ENCODE peak calls at places on chromosome 13, in four cellular contexts. One of them, this sample, is unnamed.

GRCh38 chr13:101649490-101650126 is 197.1 kb downstream of the ITGBL1 start:
- DNase-seq in GM12865: no peak
- DNase-seq in cardiac fibroblast: peak
- DNase-seq in coronary artery: no peak
- DNase-seq in this sample: no peak

GRCh38 chr13:38417727-38418126 is 68.1 kb downstream of the UFM1 start:
- DNase-seq in GM12865: peak
- DNase-seq in cardiac fibroblast: peak
- DNase-seq in coronary artery: no peak
- DNase-seq in this sample: no peak

GRCh38 chr13:37127706-37128241 is 22.3 kb upstream of the CSNK1A1L start:
- DNase-seq in GM12865: no peak
- DNase-seq in cardiac fibroblast: peak
- DNase-seq in coronary artery: no peak
- DNase-seq in this sample: no peak

GRCh38 chr13:32901994-32902780 is 114.0 kb upstream of the KL start:
- DNase-seq in GM12865: no peak
- DNase-seq in cardiac fibroblast: peak
- DNase-seq in coronary artery: no peak
- DNase-seq in this sample: no peak

GRCh38 chr13:113034451-113035208 is 65.6 kb downstream of the MCF2L start:
- DNase-seq in GM12865: no peak
- DNase-seq in cardiac fibroblast: peak
- DNase-seq in coronary artery: no peak
- DNase-seq in this sample: peak

GRCh38 chr13:90233933-90234672 is 1113.4 kb upstream of the MIR17HG start:
- DNase-seq in GM12865: no peak
- DNase-seq in cardiac fibroblast: no peak
- DNase-seq in coronary artery: no peak
- DNase-seq in this sample: no peak

GRCh38 chr13:28613562-28613961 is 45.4 kb upstream of the POMP start:
- DNase-seq in GM12865: no peak
- DNase-seq in cardiac fibroblast: no peak
- DNase-seq in coronary artery: no peak
- DNase-seq in this sample: no peak

GRCh38 chr13:112728375-112729126 is 38.7 kb downstream of the ATP11A start:
- DNase-seq in GM12865: no peak
- DNase-seq in cardiac fibroblast: no peak
- DNase-seq in coronary artery: no peak
- DNase-seq in this sample: peak

GRCh38 chr13:82702513-82702912 is 1179.8 kb downstream of the SLITRK1 start:
- DNase-seq in GM12865: no peak
- DNase-seq in cardiac fibroblast: no peak
- DNase-seq in coronary artery: no peak
- DNase-seq in this sample: no peak

GRCh38 chr13:33033361-33033812 is 17.2 kb downstream of the KL start:
- DNase-seq in GM12865: peak
- DNase-seq in cardiac fibroblast: no peak
- DNase-seq in coronary artery: no peak
- DNase-seq in this sample: no peak

GRCh38 chr13:33285420-33286124 is at the start of gene STARD13:
- DNase-seq in GM12865: peak
- DNase-seq in cardiac fibroblast: peak
- DNase-seq in coronary artery: peak
- DNase-seq in this sample: peak

GRCh38 chr13:24308488-24309020 is 826 bp upstream of the C1QTNF9 start:
- DNase-seq in GM12865: no peak
- DNase-seq in cardiac fibroblast: no peak
- DNase-seq in coronary artery: no peak
- DNase-seq in this sample: no peak

GRCh38 chr13:52852444-52852843 is 4.0 kb upstream of the PCDH8 start:
- DNase-seq in GM12865: no peak
- DNase-seq in cardiac fibroblast: no peak
- DNase-seq in coronary artery: no peak
- DNase-seq in this sample: no peak

GRCh38 chr13:47904239-47904638 is 96.8 kb downstream of the SUCLA2 start:
- DNase-seq in GM12865: no peak
- DNase-seq in cardiac fibroblast: no peak
- DNase-seq in coronary artery: no peak
- DNase-seq in this sample: no peak

GRCh38 chr13:52846567-52847321 is 1.7 kb downstream of the PCDH8 start:
- DNase-seq in GM12865: no peak
- DNase-seq in cardiac fibroblast: no peak
- DNase-seq in coronary artery: no peak
- DNase-seq in this sample: peak

GRCh38 chr13:91017669-91018053 is 329.8 kb upstream of the MIR17HG start:
- DNase-seq in GM12865: no peak
- DNase-seq in cardiac fibroblast: peak
- DNase-seq in coronary artery: no peak
- DNase-seq in this sample: peak

GRCh38 chr13:92804346-92804745 is 422.3 kb upstream of the GPC6 start:
- DNase-seq in GM12865: no peak
- DNase-seq in cardiac fibroblast: peak
- DNase-seq in coronary artery: no peak
- DNase-seq in this sample: no peak

GRCh38 chr13:98697833-98698232 is 54.6 kb downstream of the SLC15A1 start:
- DNase-seq in GM12865: no peak
- DNase-seq in cardiac fibroblast: no peak
- DNase-seq in coronary artery: no peak
- DNase-seq in this sample: no peak

GRCh38 chr13:93775507-93776108 is 549.0 kb downstream of the GPC6 start:
- DNase-seq in GM12865: no peak
- DNase-seq in cardiac fibroblast: peak
- DNase-seq in coronary artery: no peak
- DNase-seq in this sample: no peak

GRCh38 chr13:64293923-64294322 is 2878.3 kb upstream of the PCDH20 start:
- DNase-seq in GM12865: no peak
- DNase-seq in cardiac fibroblast: peak
- DNase-seq in coronary artery: no peak
- DNase-seq in this sample: no peak

GRCh38 chr13:49292742-49293498 is 45.2 kb downstream of the CDADC1 start:
- DNase-seq in GM12865: no peak
- DNase-seq in cardiac fibroblast: peak
- DNase-seq in coronary artery: no peak
- DNase-seq in this sample: no peak

GRCh38 chr13:37495046-37495445 is 103.5 kb downstream of the POSTN start:
- DNase-seq in GM12865: no peak
- DNase-seq in cardiac fibroblast: peak
- DNase-seq in coronary artery: no peak
- DNase-seq in this sample: no peak

GRCh38 chr13:45331123-45331619 is 9.8 kb downstream of the TPT1 start:
- DNase-seq in GM12865: no peak
- DNase-seq in cardiac fibroblast: peak
- DNase-seq in coronary artery: no peak
- DNase-seq in this sample: no peak

GRCh38 chr13:35649162-35649561 is 172.7 kb upstream of the MAB21L1 start:
- DNase-seq in GM12865: no peak
- DNase-seq in cardiac fibroblast: peak
- DNase-seq in coronary artery: no peak
- DNase-seq in this sample: no peak

GRCh38 chr13:65825039-65825438 is 1405.1 kb downstream of the PCDH9 start:
- DNase-seq in GM12865: no peak
- DNase-seq in cardiac fibroblast: no peak
- DNase-seq in coronary artery: no peak
- DNase-seq in this sample: no peak

GRCh38 chr13:36057041-36057440 is 74.1 kb downstream of the DCLK1 start:
- DNase-seq in GM12865: no peak
- DNase-seq in cardiac fibroblast: peak
- DNase-seq in coronary artery: no peak
- DNase-seq in this sample: no peak

GRCh38 chr13:24076124-24076523 is 84.4 kb upstream of the SPATA13 start:
- DNase-seq in GM12865: no peak
- DNase-seq in cardiac fibroblast: no peak
- DNase-seq in coronary artery: no peak
- DNase-seq in this sample: no peak

GRCh38 chr13:24693862-24694471 is 13.8 kb downstream of the ATP12A start:
- DNase-seq in GM12865: peak
- DNase-seq in cardiac fibroblast: peak
- DNase-seq in coronary artery: no peak
- DNase-seq in this sample: no peak

GRCh38 chr13:78897200-78897599 is 238.2 kb upstream of the OBI1 start:
- DNase-seq in GM12865: no peak
- DNase-seq in cardiac fibroblast: no peak
- DNase-seq in coronary artery: no peak
- DNase-seq in this sample: no peak

GRCh38 chr13:90627813-90628212 is 719.7 kb upstream of the MIR17HG start:
- DNase-seq in GM12865: no peak
- DNase-seq in cardiac fibroblast: no peak
- DNase-seq in coronary artery: no peak
- DNase-seq in this sample: no peak

GRCh38 chr13:90872491-90873025 is 474.9 kb upstream of the MIR17HG start:
- DNase-seq in GM12865: no peak
- DNase-seq in cardiac fibroblast: no peak
- DNase-seq in coronary artery: no peak
- DNase-seq in this sample: no peak

GRCh38 chr13:42654212-42654611 is 80.3 kb downstream of the TNFSF11 start:
- DNase-seq in GM12865: no peak
- DNase-seq in cardiac fibroblast: no peak
- DNase-seq in coronary artery: no peak
- DNase-seq in this sample: no peak

GRCh38 chr13:60431108-60431700 is 34.2 kb downstream of the TDRD3 start:
- DNase-seq in GM12865: peak
- DNase-seq in cardiac fibroblast: peak
- DNase-seq in coronary artery: no peak
- DNase-seq in this sample: no peak
- TF ChIP-seq CTCF in GM12865: peak
- TF ChIP-seq CTCF in cardiac fibroblast: peak
- TF ChIP-seq CTCF in coronary artery: peak
- TF ChIP-seq CTCF in this sample: peak

GRCh38 chr13:106562301-106562700 is 5.6 kb downstream of the ARGLU1 start:
- DNase-seq in GM12865: no peak
- DNase-seq in cardiac fibroblast: no peak
- DNase-seq in coronary artery: no peak
- DNase-seq in this sample: no peak

GRCh38 chr13:106568225-106569003 is 477 bp upstream of the ARGLU1 start:
- DNase-seq in GM12865: peak
- DNase-seq in cardiac fibroblast: no peak
- DNase-seq in coronary artery: no peak
- DNase-seq in this sample: no peak

GRCh38 chr13:106567421-106568224 is at the start of gene ARGLU1:
- DNase-seq in GM12865: peak
- DNase-seq in cardiac fibroblast: peak
- DNase-seq in coronary artery: peak
- DNase-seq in this sample: peak

GRCh38 chr13:106566682-106567420 is 1.1 kb downstream of the ARGLU1 start:
- DNase-seq in GM12865: peak
- DNase-seq in cardiac fibroblast: peak
- DNase-seq in coronary artery: peak
- DNase-seq in this sample: peak

DNA sequence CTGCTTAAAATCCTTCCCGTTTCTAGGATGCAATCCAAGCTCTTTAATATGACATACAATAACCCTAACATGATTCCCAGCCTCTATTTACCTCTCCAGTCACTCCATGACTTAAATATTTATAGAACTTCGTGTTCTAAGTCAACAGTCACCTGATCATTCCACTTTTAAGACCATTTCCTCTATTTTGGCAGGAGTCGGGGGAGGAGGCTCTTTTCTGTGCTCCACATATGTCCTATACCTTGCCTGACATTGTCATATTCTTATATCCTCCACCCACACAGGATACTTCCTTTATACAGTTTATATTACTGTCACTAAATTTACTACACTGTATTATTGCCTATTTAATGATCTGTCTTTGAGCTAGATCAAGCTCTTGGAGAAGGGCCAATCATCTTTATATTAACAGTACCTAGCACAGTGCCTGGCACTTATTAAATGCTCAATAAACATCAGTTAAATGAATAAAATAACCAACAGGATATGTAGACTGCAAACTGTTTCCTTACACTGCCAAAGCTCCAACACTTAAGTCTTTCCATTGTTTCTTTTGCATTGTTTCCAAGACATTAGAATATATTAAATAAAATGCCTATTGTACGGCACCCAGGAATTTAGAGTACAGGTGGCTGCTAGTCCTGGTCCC is 2.7 kb downstream of the ARGLU1 start:
- DNase-seq in GM12865: peak
- DNase-seq in cardiac fibroblast: no peak
- DNase-seq in coronary artery: no peak
- DNase-seq in this sample: no peak
- H3K4me3 ChIP-seq in GM12865: peak
- H3K4me3 ChIP-seq in cardiac fibroblast: no peak
- H3K4me3 ChIP-seq in coronary artery: peak
- H3K4me3 ChIP-seq in this sample: peak

GRCh38 chr13:80276371-80277289 is 64.3 kb downstream of the SPRY2 start:
- DNase-seq in GM12865: peak
- DNase-seq in cardiac fibroblast: peak
- DNase-seq in coronary artery: no peak
- DNase-seq in this sample: no peak
- TF ChIP-seq CTCF in GM12865: no peak
- TF ChIP-seq CTCF in cardiac fibroblast: peak
- TF ChIP-seq CTCF in coronary artery: no peak
- TF ChIP-seq CTCF in this sample: no peak

DNA sequence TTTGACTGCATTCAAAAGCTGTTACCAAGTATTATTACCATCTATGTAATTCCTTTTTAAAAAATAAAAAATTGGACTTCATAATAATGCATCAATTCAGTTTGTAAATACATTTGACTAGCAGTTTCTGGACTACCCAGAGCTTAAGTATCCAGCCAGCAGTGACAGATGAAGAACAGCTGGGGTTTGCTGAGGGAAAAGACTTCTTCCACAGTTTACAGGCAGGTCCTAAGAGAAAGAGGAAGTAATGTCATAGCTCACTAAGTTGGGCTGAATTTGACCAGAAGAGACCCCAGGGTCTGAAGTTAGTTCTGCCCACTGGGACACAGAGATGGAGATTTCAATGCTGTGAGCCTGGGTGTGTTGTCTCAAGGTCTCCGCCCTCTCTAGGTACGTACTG is 96.4 kb downstream of the MBNL2 start:
- DNase-seq in GM12865: no peak
- DNase-seq in cardiac fibroblast: no peak
- DNase-seq in coronary artery: no peak
- DNase-seq in this sample: no peak
- H3K4me3 ChIP-seq in GM12865: no peak
- H3K4me3 ChIP-seq in cardiac fibroblast: no peak
- H3K4me3 ChIP-seq in coronary artery: no peak
- H3K4me3 ChIP-seq in this sample: no peak

GRCh38 chr13:73059460-73060250 is 850 bp downstream of the KLF5 start:
- DNase-seq in GM12865: peak
- DNase-seq in cardiac fibroblast: peak
- DNase-seq in coronary artery: no peak
- DNase-seq in this sample: peak
- TF ChIP-seq CTCF in GM12865: peak
- TF ChIP-seq CTCF in cardiac fibroblast: no peak
- TF ChIP-seq CTCF in coronary artery: no peak
- TF ChIP-seq CTCF in this sample: peak

GRCh38 chr13:50714886-50715285 is 128.6 kb downstream of the DLEU7 start:
- DNase-seq in GM12865: no peak
- DNase-seq in cardiac fibroblast: no peak
- DNase-seq in coronary artery: no peak
- DNase-seq in this sample: no peak

GRCh38 chr13:50715402-50716146 is 127.9 kb downstream of the DLEU7 start:
- DNase-seq in GM12865: no peak
- DNase-seq in cardiac fibroblast: no peak
- DNase-seq in coronary artery: no peak
- DNase-seq in this sample: no peak

GRCh38 chr13:50712882-50713281 is 130.6 kb downstream of the DLEU7 start:
- DNase-seq in GM12865: no peak
- DNase-seq in cardiac fibroblast: no peak
- DNase-seq in coronary artery: no peak
- DNase-seq in this sample: no peak

GRCh38 chr13:50712469-50712868 is 131.0 kb downstream of the DLEU7 start:
- DNase-seq in GM12865: no peak
- DNase-seq in cardiac fibroblast: no peak
- DNase-seq in coronary artery: no peak
- DNase-seq in this sample: no peak

GRCh38 chr13:50713849-50714248 is 129.6 kb downstream of the DLEU7 start:
- DNase-seq in GM12865: peak
- DNase-seq in cardiac fibroblast: peak
- DNase-seq in coronary artery: no peak
- DNase-seq in this sample: no peak
- H3K4me3 ChIP-seq in GM12865: no peak
- H3K4me3 ChIP-seq in cardiac fibroblast: no peak
- H3K4me3 ChIP-seq in coronary artery: no peak
- H3K4me3 ChIP-seq in this sample: no peak